ENCODE peak calls at places on chromosomes 3 and 15, in eight cellular contexts. L is HCT116; D is left lung; V is sigmoid colon; R is CD4-positive, CD25-positive, alpha-beta regulatory T cell; M is stomach; X is breast epithelium; W is heart left ventricle. E is an unnamed sample.

GRCh38 chr3:15633159-15633558 is 31.6 kb downstream of the BTD start:
- DNase-seq in L (no peak), D (no peak), V (no peak), R (no peak), M (no peak), X (no peak), W (no peak), E (peak; percentile 71)

GRCh38 chr15:33098082-33099058 is 96.1 kb downstream of the FMN1 start:
- DNase-seq in L (no peak), D (no peak), V (no peak), R (no peak), M (no peak), X (no peak), W (no peak), E (no peak)

GRCh38 chr3:57557088-57557537 is 1.0 kb downstream of the PDE12 start:
- DNase-seq in L (no peak), D (no peak), V (no peak), R (peak; percentile 78), M (peak; percentile 34), X (no peak), W (no peak), E (peak; percentile 22)

GRCh38 chr3:150158974-150159625 is 188.4 kb upstream of the PFN2 start:
- DNase-seq in L (no peak), D (no peak), V (no peak), R (no peak), M (no peak), X (no peak), W (no peak), E (no peak)

GRCh38 chr3:55485208-55485791 is 1.8 kb downstream of the WNT5A start:
- DNase-seq in L (no peak), D (peak; percentile 90), V (peak; percentile 91), R (peak; percentile 44), M (peak; percentile 77), X (peak; percentile 86), W (peak; percentile 74), E (peak; percentile 80)

GRCh38 chr3:15486979-15487378 is 34.5 kb downstream of the COLQ start:
- DNase-seq in L (no peak), D (no peak), V (no peak), R (no peak), M (no peak), X (no peak), W (no peak), E (no peak)

GRCh38 chr15:74669627-74670026 is 26.2 kb downstream of the EDC3 start:
- DNase-seq in L (no peak), D (no peak), V (no peak), R (no peak), M (no peak), X (no peak), W (no peak), E (no peak)

GRCh38 chr3:15638891-15639262 is 37.3 kb downstream of the BTD start:
- DNase-seq in L (no peak), D (no peak), V (no peak), R (no peak), M (no peak), X (no peak), W (no peak), E (no peak)

GRCh38 chr15:56038015-56038414 is 44.6 kb upstream of the NEDD4 start:
- DNase-seq in L (no peak), D (no peak), V (no peak), R (peak; percentile 44), M (no peak), X (no peak), W (no peak), E (no peak)

GRCh38 chr3:182255095-182255600 is 538.2 kb upstream of the ATP11B start:
- DNase-seq in L (no peak), D (no peak), V (no peak), R (no peak), M (no peak), X (no peak), W (no peak), E (no peak)

GRCh38 chr3:126202281-126203079 is 22.1 kb upstream of the ALDH1L1 start:
- DNase-seq in L (no peak), D (no peak), V (no peak), R (no peak), M (no peak), X (no peak), W (no peak), E (no peak)

GRCh38 chr3:72977060-72977459 is 19.6 kb upstream of the PPP4R2 start:
- DNase-seq in L (no peak), D (no peak), V (no peak), R (peak; percentile 28), M (no peak), X (no peak), W (no peak), E (no peak)

GRCh38 chr15:62618432-62618831 is 424.1 kb upstream of the TPM1 start:
- DNase-seq in L (no peak), D (no peak), V (no peak), R (no peak), M (no peak), X (no peak), W (no peak), E (no peak)

GRCh38 chr15:64503197-64503596 is 42.8 kb downstream of the ZNF609 start:
- DNase-seq in L (no peak), D (no peak), V (no peak), R (peak; percentile 24), M (no peak), X (no peak), W (no peak), E (no peak)

GRCh38 chr15:64500695-64501395 is 40.5 kb downstream of the ZNF609 start:
- DNase-seq in L (no peak), D (no peak), V (no peak), R (no peak), M (no peak), X (no peak), W (no peak), E (no peak)

GRCh38 chr15:64503640-64504039 is 43.3 kb downstream of the ZNF609 start:
- DNase-seq in L (no peak), D (no peak), V (no peak), R (peak; percentile 47), M (no peak), X (no peak), W (no peak), E (no peak)

GRCh38 chr15:64501396-64501716 is 41.0 kb downstream of the ZNF609 start:
- DNase-seq in L (no peak), D (no peak), V (no peak), R (no peak), M (no peak), X (no peak), W (no peak), E (no peak)

GRCh38 chr15:64502537-64502936 is 42.2 kb downstream of the ZNF609 start:
- DNase-seq in L (no peak), D (no peak), V (no peak), R (no peak), M (no peak), X (no peak), W (no peak), E (no peak)
- H3K4me1 ChIP-seq in L (no peaks in the 10 kb centered on the region), D (peaks cover 30% of the 10 kb centered on the region), V (no peaks in the 10 kb centered on the region), R (peaks cover 35% of the 10 kb centered on the region), M (peaks cover 45% of the 10 kb centered on the region), X (peaks cover 7% of the 10 kb centered on the region), W (peaks cover 34% of the 10 kb centered on the region), E (no peaks in the 10 kb centered on the region)

GRCh38 chr3:123419156-123419849 is 29.6 kb downstream of the ADCY5 start:
- DNase-seq in L (no peak), D (no peak), V (no peak), R (no peak), M (no peak), X (no peak), W (no peak), E (no peak)
- H3K4me1 ChIP-seq in L (no peaks in the 10 kb centered on the region), D (no peaks in the 10 kb centered on the region), V (no peaks in the 10 kb centered on the region), R (no peaks in the 10 kb centered on the region), M (peaks cover 29% of the 10 kb centered on the region), X (no peaks in the 10 kb centered on the region), W (peaks cover 88% of the 10 kb centered on the region), E (no peaks in the 10 kb centered on the region)

GRCh38 chr15:72492733-72493132 is 18.6 kb downstream of the ARIH1 start:
- DNase-seq in L (no peak), D (no peak), V (no peak), R (no peak), M (no peak), X (no peak), W (no peak), E (no peak)

GRCh38 chr15:72489943-72490554 is 15.9 kb downstream of the ARIH1 start:
- DNase-seq in L (no peak), D (no peak), V (no peak), R (no peak), M (no peak), X (no peak), W (no peak), E (no peak)

GRCh38 chr15:72488558-72488957 is 14.4 kb downstream of the ARIH1 start:
- DNase-seq in L (no peak), D (no peak), V (no peak), R (no peak), M (no peak), X (no peak), W (no peak), E (no peak)

GRCh38 chr15:72493220-72493619 is 19.1 kb downstream of the ARIH1 start:
- DNase-seq in L (no peak), D (no peak), V (no peak), R (no peak), M (no peak), X (no peak), W (no peak), E (no peak)

DNA sequence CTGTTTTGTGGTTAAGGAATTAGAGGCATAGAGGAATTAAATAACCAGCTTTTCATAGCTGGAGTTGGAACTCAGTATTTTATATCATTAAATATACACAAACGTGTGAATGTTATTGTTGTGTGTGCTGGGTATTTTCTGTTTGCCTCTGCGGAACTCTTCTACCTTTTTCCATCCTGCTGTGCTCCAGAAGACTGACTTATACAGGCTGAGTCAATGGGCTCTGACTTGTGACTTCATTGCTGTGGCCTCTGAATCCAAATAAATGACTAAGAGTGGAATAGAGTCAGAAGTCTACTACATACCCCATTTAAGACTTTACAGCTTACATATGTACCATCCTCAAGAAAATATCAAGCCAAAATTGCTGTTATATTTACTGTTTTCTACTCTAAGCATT is 17.6 kb downstream of the ARIH1 start:
- DNase-seq in L (no peak), D (no peak), V (no peak), R (no peak), M (no peak), X (no peak), W (no peak), E (no peak)
- H3K4me1 ChIP-seq in L (no peaks in the 10 kb centered on the region), D (peaks cover 3% of the 10 kb centered on the region), V (no peaks in the 10 kb centered on the region), R (peaks cover 41% of the 10 kb centered on the region), M (peaks cover 53% of the 10 kb centered on the region), X (no peaks in the 10 kb centered on the region), W (peaks cover 87% of the 10 kb centered on the region), E (peaks cover 9% of the 10 kb centered on the region)

GRCh38 chr15:44728576-44729393 is 7.5 kb upstream of the TRIM69 start:
- DNase-seq in L (peak; percentile 94), D (peak; percentile 96), V (peak; percentile 98), R (peak; percentile 99), M (peak; percentile 95), X (peak; percentile 91), W (peak; percentile 97), E (peak; percentile 93)
- H3K4me1 ChIP-seq in L (peaks cover 30% of the 10 kb centered on the region), D (peaks cover 14% of the 10 kb centered on the region), V (no peaks in the 10 kb centered on the region), R (peaks cover 80% of the 10 kb centered on the region), M (peaks cover 13% of the 10 kb centered on the region), X (no peaks in the 10 kb centered on the region), W (peaks cover 40% of the 10 kb centered on the region), E (peaks cover 8% of the 10 kb centered on the region)

E was measured in HAP-1.